ENCODE peak calls at places on chromosomes 11 and 22, in ten cellular contexts. M is fibroblast of pulmonary artery, N is cardiac fibroblast, I is fibroblast of mammary gland, H is tibial artery, P is body of pancreas, S is foreskin fibroblast, D is thoracic aorta, X is suprapubic skin, O is H1. W is an unnamed sample.

GRCh38 chr11:67397986-67398660 is 3.5 kb downstream of the PPP1CA start:
- DNase-seq in M (no peak), N (no peak), I (no peak), H (no peak), P (no peak), S (no peak), D (no peak), X (no peak), O (no peak), W (no peak)

GRCh38 chr11:121715395-121715794 is 262.6 kb upstream of the SORL1-AS1 start:
- DNase-seq in M (no peak), N (no peak), I (no peak), H (no peak), P (no peak), S (no peak), D (no peak), X (no peak), O (no peak), W (no peak)

GRCh38 chr22:28332410-28332809 is 347.2 kb downstream of the TTC28 start:
- DNase-seq in M (peak), N (no peak), I (peak), H (no peak), P (no peak), S (peak), D (no peak), X (no peak), O (no peak), W (no peak)

GRCh38 chr11:27459191-27459590 is 13.4 kb downstream of the LGR4 start:
- DNase-seq in M (no peak), N (no peak), I (no peak), H (no peak), P (no peak), S (no peak), D (no peak), X (no peak), O (no peak), W (no peak)

GRCh38 chr11:20547411-20547810 is 52.0 kb upstream of the SLC6A5 start:
- DNase-seq in M (no peak), N (no peak), I (no peak), H (no peak), P (no peak), S (no peak), D (no peak), X (no peak), O (no peak), W (no peak)

GRCh38 chr11:123238297-123238696 is 43.2 kb upstream of the CLMP start:
- DNase-seq in M (peak), N (peak), I (peak), H (peak), P (no peak), S (peak), D (no peak), X (peak), O (no peak), W (peak)

GRCh38 chr22:23621082-23621780 is 10.9 kb downstream of the DRICH1 start:
- DNase-seq in M (no peak), N (no peak), I (no peak), H (no peak), P (no peak), S (no peak), D (no peak), X (no peak), O (no peak), W (no peak)

GRCh38 chr11:13717331-13717730 is 48.9 kb downstream of the FAR1 start:
- DNase-seq in M (peak), N (peak), I (peak), H (no peak), P (no peak), S (peak), D (no peak), X (no peak), O (no peak), W (peak)

GRCh38 chr22:46807458-46807857 is 45.0 kb downstream of the TBC1D22A start:
- DNase-seq in M (no peak), N (no peak), I (no peak), H (no peak), P (no peak), S (no peak), D (no peak), X (no peak), O (no peak), W (no peak)

GRCh38 chr11:109756951-109757350 is 335.0 kb downstream of the C11orf87 start:
- DNase-seq in M (no peak), N (no peak), I (no peak), H (no peak), P (no peak), S (no peak), D (no peak), X (no peak), O (no peak), W (no peak)

GRCh38 chr11:12069053-12069676 is 41.2 kb upstream of the MICAL2 start:
- DNase-seq in M (no peak), N (no peak), I (no peak), H (peak), P (no peak), S (no peak), D (no peak), X (peak), O (no peak), W (no peak)

GRCh38 chr11:9600166-9600565 is 26.7 kb downstream of the WEE1 start:
- DNase-seq in M (no peak), N (no peak), I (no peak), H (no peak), P (no peak), S (no peak), D (no peak), X (no peak), O (no peak), W (no peak)

GRCh38 chr11:79083346-79083745 is 357.5 kb downstream of the TENM4 start:
- DNase-seq in M (peak), N (peak), I (no peak), H (no peak), P (no peak), S (no peak), D (no peak), X (no peak), O (no peak), W (no peak)

GRCh38 chr11:9489366-9489765 is 28.6 kb downstream of the ZNF143 start:
- DNase-seq in M (peak), N (peak), I (peak), H (no peak), P (no peak), S (peak), D (no peak), X (no peak), O (no peak), W (peak)

GRCh38 chr22:36587289-36588154 is 58.6 kb upstream of the EIF3D start:
- DNase-seq in M (peak), N (peak), I (peak), H (no peak), P (no peak), S (peak), D (no peak), X (no peak), O (no peak), W (peak)
- H3K4me3 ChIP-seq in M (peak), N (peak), I (peak), H (no peak), P (no peak), S (peak), D (no peak), X (peak), O (no peak), W (no peak)

DNA sequence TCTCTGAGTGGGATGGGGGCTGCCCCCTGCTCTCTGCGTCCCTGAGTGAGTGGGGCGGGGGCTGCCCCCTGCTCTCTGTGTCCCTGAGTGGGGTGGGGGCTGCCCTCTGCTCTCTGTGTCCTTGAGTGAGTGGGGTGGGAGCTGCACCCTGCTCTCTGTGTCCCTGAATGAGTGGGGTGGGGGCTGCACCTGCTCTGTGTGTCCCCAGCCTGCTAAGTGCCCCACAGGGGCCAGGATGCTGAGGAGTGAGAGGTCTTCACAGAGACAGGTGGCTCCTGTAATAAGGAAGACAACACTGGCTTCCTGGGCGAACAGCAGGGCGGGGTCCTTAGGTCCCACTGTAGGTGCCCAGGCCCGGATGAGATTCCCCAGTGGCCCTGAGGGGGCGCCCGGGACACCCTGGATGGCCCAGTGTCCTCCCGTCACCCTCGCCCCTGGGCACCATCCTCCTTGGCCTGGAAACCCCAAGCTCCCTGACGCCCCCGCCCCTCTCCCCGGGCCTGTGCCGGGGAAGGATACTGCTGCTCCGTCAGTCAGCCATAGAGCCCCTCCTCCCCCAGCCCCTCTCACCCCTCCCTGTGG is 3.8 kb upstream of the CCDC188 start:
- DNase-seq in M (no peak), N (no peak), I (no peak), H (no peak), P (no peak), S (no peak), D (no peak), X (no peak), O (no peak), W (no peak)
- TF ChIP-seq CTCF in M (no peak), N (no peak), I (no peak), H (no peak), P (no peak), S (no peak), D (no peak), X (no peak), O (peak), W (peak)

DNA sequence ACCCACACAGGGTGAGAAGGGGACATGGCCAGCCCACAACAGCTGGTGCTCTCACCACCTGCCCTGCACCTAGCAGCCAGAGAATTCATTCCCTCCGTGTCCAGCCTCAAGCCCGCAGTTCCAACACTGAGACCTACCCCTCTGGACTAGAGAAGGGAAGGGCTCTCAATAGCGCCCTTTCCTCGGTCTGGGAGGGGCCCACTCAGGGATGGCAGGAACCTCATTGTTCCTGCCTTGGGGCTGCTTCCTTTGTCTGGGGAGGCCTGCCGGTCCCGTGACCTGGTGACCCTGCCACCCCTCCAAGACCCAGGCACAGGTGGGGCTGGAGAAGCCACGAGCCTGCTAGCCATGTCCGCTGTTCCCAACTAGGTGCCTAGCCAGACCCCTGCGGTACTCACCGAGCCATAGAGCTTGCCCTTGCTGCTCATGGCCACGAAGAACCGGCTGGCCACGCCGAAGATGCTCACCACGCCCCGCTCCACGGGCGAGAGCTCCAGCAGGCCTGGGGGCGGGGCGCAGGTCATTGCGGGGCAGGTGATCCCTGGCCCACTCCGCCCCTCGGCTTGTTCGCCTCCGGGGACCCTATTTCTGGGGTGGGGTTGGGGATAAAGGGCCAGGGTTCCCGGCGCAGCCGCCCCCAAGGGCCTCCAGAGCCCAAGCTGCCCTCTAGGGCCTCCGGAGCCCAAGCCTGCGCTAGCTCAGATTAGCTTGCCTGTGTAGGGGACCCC is 1.4 kb downstream of the FGF4 start:
- DNase-seq in M (no peak), N (no peak), I (no peak), H (no peak), P (no peak), S (no peak), D (no peak), X (no peak), O (no peak), W (no peak)
- H3K4me3 ChIP-seq in M (no peak), N (no peak), I (no peak), H (no peak), P (no peak), S (no peak), D (no peak), X (no peak), O (peak), W (no peak)

DNA sequence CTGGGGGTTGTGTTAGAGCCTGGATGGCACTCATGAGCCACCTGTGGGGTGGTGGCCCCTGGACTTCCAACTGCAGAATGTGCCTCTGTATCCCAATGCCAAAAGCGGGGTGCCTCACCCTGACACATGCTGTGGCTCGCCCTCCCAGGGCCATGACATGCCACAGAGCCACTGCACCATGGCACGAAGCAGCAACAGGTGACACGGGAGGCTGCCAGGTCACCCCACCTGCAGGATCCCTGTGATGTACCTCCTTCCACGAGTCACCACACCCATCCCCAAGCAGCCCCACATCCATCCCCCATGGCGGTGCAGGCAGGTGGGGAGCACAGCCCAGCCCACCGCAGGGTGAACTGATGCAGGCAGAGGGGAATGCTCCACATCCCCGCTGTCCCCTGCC is 14.8 kb downstream of the NECTIN1 start:
- DNase-seq in M (no peak), N (no peak), I (no peak), H (no peak), P (no peak), S (no peak), D (no peak), X (no peak), O (no peak), W (no peak)
- TF ChIP-seq CTCF in M (no peak), N (no peak), I (no peak), H (no peak), P (no peak), S (no peak), D (no peak), X (no peak), O (no peak), W (no peak)

GRCh38 chr11:73308003-73308962 is at the start of gene ARHGEF17:
- DNase-seq in M (peak), N (peak), I (peak), H (peak), P (peak), S (peak), D (no peak), X (no peak), O (no peak), W (no peak)

GRCh38 chr11:73310661-73311393 is 2.8 kb downstream of the ARHGEF17 start:
- DNase-seq in M (no peak), N (no peak), I (no peak), H (no peak), P (no peak), S (no peak), D (no peak), X (peak), O (no peak), W (no peak)

GRCh38 chr11:73311394-73311869 is 3.4 kb downstream of the ARHGEF17 start:
- DNase-seq in M (no peak), N (no peak), I (no peak), H (peak), P (no peak), S (no peak), D (no peak), X (peak), O (no peak), W (no peak)

GRCh38 chr11:73308963-73309960 is 1.2 kb downstream of the ARHGEF17 start:
- DNase-seq in M (peak), N (peak), I (peak), H (peak), P (peak), S (peak), D (peak), X (peak), O (no peak), W (peak)

GRCh38 chr11:73310076-73310475 is 2.0 kb downstream of the ARHGEF17 start:
- DNase-seq in M (no peak), N (no peak), I (no peak), H (no peak), P (no peak), S (no peak), D (no peak), X (no peak), O (no peak), W (no peak)
- H3K4me3 ChIP-seq in M (peak), N (peak), I (peak), H (peak), P (no peak), S (peak), D (peak), X (peak), O (no peak), W (peak)

GRCh38 chr11:107598225-107599139 is 7.5 kb downstream of the ELMOD1 start:
- DNase-seq in M (peak), N (peak), I (no peak), H (no peak), P (no peak), S (peak), D (no peak), X (no peak), O (no peak), W (no peak)
- TF ChIP-seq CTCF in M (peak), N (peak), I (peak), H (no peak), P (no peak), S (peak), D (no peak), X (no peak), O (peak), W (peak)